ENCODE peak calls at places on chromosomes 5 and 9, in four cellular contexts. One of them, this sample, is unnamed.

GRCh38 chr9:79946718-79947117 is 375.0 kb downstream of the TLE4 start:
- DNase-seq in HepG2: no peak
- DNase-seq in A549: no peak
- DNase-seq in GM12878: no peak
- DNase-seq in this sample: no peak

GRCh38 chr5:173239233-173239593 is 4.2 kb upstream of the NKX2-5 start:
- DNase-seq in HepG2: no peak
- DNase-seq in A549: no peak
- DNase-seq in GM12878: no peak
- DNase-seq in this sample: no peak

GRCh38 chr5:108919591-108920326 is 172.1 kb downstream of the FER start:
- DNase-seq in HepG2: no peak
- DNase-seq in A549: no peak
- DNase-seq in GM12878: no peak
- DNase-seq in this sample: no peak

GRCh38 chr9:128115187-128116103 is 12.1 kb downstream of the PTGES2 start:
- DNase-seq in HepG2: peak; percentile 83
- DNase-seq in A549: no peak
- DNase-seq in GM12878: no peak
- DNase-seq in this sample: no peak

GRCh38 chr5:151870820-151871219 is 53.8 kb downstream of the GLRA1 start:
- DNase-seq in HepG2: no peak
- DNase-seq in A549: peak; percentile 32
- DNase-seq in GM12878: no peak
- DNase-seq in this sample: no peak

GRCh38 chr5:174532453-174533126 is 191.8 kb upstream of the MSX2 start:
- DNase-seq in HepG2: peak; percentile 21
- DNase-seq in A549: peak; percentile 94
- DNase-seq in GM12878: no peak
- DNase-seq in this sample: peak; percentile 48

GRCh38 chr9:33210006-33210715 is 29.8 kb upstream of the SPINK4 start:
- DNase-seq in HepG2: no peak
- DNase-seq in A549: no peak
- DNase-seq in GM12878: no peak
- DNase-seq in this sample: no peak

GRCh38 chr5:157271740-157272271 is 5.9 kb downstream of the CYFIP2 start:
- DNase-seq in HepG2: no peak
- DNase-seq in A549: no peak
- DNase-seq in GM12878: peak; percentile 93
- DNase-seq in this sample: no peak

GRCh38 chr9:107158321-107158720 is 124.8 kb upstream of the RAD23B start:
- DNase-seq in HepG2: peak; percentile 35
- DNase-seq in A549: peak; percentile 31
- DNase-seq in GM12878: no peak
- DNase-seq in this sample: peak; percentile 34

GRCh38 chr9:37311938-37312730 is 110.4 kb upstream of the GRHPR start:
- DNase-seq in HepG2: no peak
- DNase-seq in A549: no peak
- DNase-seq in GM12878: no peak
- DNase-seq in this sample: no peak

GRCh38 chr5:138733509-138733908 is 19.7 kb upstream of the CTNNA1 start:
- DNase-seq in HepG2: no peak
- DNase-seq in A549: no peak
- DNase-seq in GM12878: no peak
- DNase-seq in this sample: no peak

GRCh38 chr5:79486116-79486515 is 27.8 kb downstream of the HOMER1 start:
- DNase-seq in HepG2: no peak
- DNase-seq in A549: no peak
- DNase-seq in GM12878: no peak
- DNase-seq in this sample: no peak

GRCh38 chr5:170491479-170491878 is 12.3 kb upstream of the KCNIP1 start:
- DNase-seq in HepG2: no peak
- DNase-seq in A549: no peak
- DNase-seq in GM12878: no peak
- DNase-seq in this sample: no peak

GRCh38 chr9:124757589-124757988 is 13.5 kb downstream of the NR6A1 start:
- DNase-seq in HepG2: no peak
- DNase-seq in A549: no peak
- DNase-seq in GM12878: no peak
- DNase-seq in this sample: no peak

GRCh38 chr9:136982232-136983051 is at the start of gene LCNL1:
- DNase-seq in HepG2: no peak
- DNase-seq in A549: no peak
- DNase-seq in GM12878: no peak
- DNase-seq in this sample: no peak

GRCh38 chr9:127721391-127721821 is 5.5 kb downstream of the TTC16 start:
- DNase-seq in HepG2: no peak
- DNase-seq in A549: peak; percentile 87
- DNase-seq in GM12878: no peak
- DNase-seq in this sample: no peak

GRCh38 chr9:79145442-79145841 is 426.3 kb upstream of the TLE4 start:
- DNase-seq in HepG2: no peak
- DNase-seq in A549: no peak
- DNase-seq in GM12878: no peak
- DNase-seq in this sample: no peak

GRCh38 chr5:172370648-172371248 is 83.6 kb downstream of the SH3PXD2B start:
- DNase-seq in HepG2: peak; percentile 30
- DNase-seq in A549: peak; percentile 69
- DNase-seq in GM12878: no peak
- DNase-seq in this sample: no peak

GRCh38 chr5:177427919-177428573 is 1.6 kb downstream of the GRK6 start:
- DNase-seq in HepG2: no peak
- DNase-seq in A549: no peak
- DNase-seq in GM12878: no peak
- DNase-seq in this sample: no peak

GRCh38 chr5:173201636-173202265 is 33.3 kb downstream of the NKX2-5 start:
- DNase-seq in HepG2: peak; percentile 34
- DNase-seq in A549: peak; percentile 68
- DNase-seq in GM12878: no peak
- DNase-seq in this sample: no peak

GRCh38 chr9:89426389-89426961 is 71.4 kb downstream of the SEMA4D start:
- DNase-seq in HepG2: no peak
- DNase-seq in A549: no peak
- DNase-seq in GM12878: peak; percentile 96
- DNase-seq in this sample: no peak

GRCh38 chr9:87567566-87567965 is 69.9 kb downstream of the DAPK1 start:
- DNase-seq in HepG2: no peak
- DNase-seq in A549: no peak
- DNase-seq in GM12878: no peak
- DNase-seq in this sample: no peak

GRCh38 chr9:94156549-94157407 is 72.5 kb downstream of the PTPDC1 start:
- DNase-seq in HepG2: peak; percentile 80
- DNase-seq in A549: peak; percentile 83
- DNase-seq in GM12878: no peak
- DNase-seq in this sample: no peak

GRCh38 chr5:74919487-74919886 is 53.3 kb upstream of the FAM169A start:
- DNase-seq in HepG2: peak; percentile 60
- DNase-seq in A549: peak; percentile 65
- DNase-seq in GM12878: no peak
- DNase-seq in this sample: peak; percentile 69

GRCh38 chr5:174706997-174707548 is 17.3 kb upstream of the MSX2 start:
- DNase-seq in HepG2: no peak
- DNase-seq in A549: no peak
- DNase-seq in GM12878: no peak
- DNase-seq in this sample: no peak

GRCh38 chr5:98314262-98314661 is 459.2 kb upstream of the RGMB start:
- DNase-seq in HepG2: no peak
- DNase-seq in A549: no peak
- DNase-seq in GM12878: no peak
- DNase-seq in this sample: no peak

GRCh38 chr5:81303563-81303962 is 2.2 kb downstream of the ZCCHC9 start:
- DNase-seq in HepG2: peak; percentile 20
- DNase-seq in A549: no peak
- DNase-seq in GM12878: no peak
- DNase-seq in this sample: no peak

GRCh38 chr9:38179965-38180364 is 110.9 kb upstream of the SHB start:
- DNase-seq in HepG2: no peak
- DNase-seq in A549: no peak
- DNase-seq in GM12878: no peak
- DNase-seq in this sample: no peak

GRCh38 chr9:32942755-32943460 is 58.5 kb downstream of the APTX start:
- DNase-seq in HepG2: no peak
- DNase-seq in A549: no peak
- DNase-seq in GM12878: no peak
- DNase-seq in this sample: no peak

GRCh38 chr9:6910032-6910431 is 152.3 kb downstream of the KDM4C start:
- DNase-seq in HepG2: no peak
- DNase-seq in A549: peak; percentile 15
- DNase-seq in GM12878: no peak
- DNase-seq in this sample: peak; percentile 22

GRCh38 chr5:181204561-181205401 is at the start of gene TRIM7:
- DNase-seq in HepG2: no peak
- DNase-seq in A549: peak; percentile 82
- DNase-seq in GM12878: no peak
- DNase-seq in this sample: peak; percentile 72

GRCh38 chr9:109454601-109455155 is 43.4 kb downstream of the PTPN3 start:
- DNase-seq in HepG2: no peak
- DNase-seq in A549: no peak
- DNase-seq in GM12878: no peak
- DNase-seq in this sample: no peak

DNA sequence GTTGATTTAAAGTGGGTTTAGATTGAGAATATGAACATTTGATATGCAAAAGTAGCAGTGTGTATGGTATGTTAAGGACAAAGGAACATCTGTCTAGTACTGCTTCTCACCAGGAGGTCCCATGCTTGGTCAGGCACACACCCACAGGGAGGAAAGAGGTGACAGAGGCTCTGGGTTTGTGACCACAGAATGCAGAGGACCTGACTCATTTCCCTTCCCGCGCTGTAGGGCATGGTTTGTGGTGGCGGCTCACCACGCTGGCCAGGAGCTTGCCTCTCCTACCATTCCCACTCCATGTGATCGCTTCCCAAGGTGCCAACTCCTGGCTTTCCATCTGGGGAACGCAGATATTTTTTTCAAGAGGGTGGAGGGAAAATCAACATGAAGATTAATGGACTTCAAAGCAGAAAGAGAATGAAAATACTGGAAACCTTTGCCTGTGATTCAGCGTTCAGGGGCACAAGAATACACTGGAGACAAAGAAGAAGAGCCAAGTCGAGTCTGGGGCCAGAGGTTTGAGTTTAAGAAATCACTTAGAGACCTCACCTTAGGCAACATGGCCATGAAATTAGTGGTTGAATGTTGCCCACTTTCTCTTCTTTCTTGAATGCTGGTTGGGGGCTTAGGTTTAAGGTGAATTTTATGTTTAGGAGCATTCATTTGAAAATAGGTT is 477.8 kb downstream of the CCDC171 start:
- DNase-seq in HepG2: no peak
- DNase-seq in A549: peak; percentile 25
- DNase-seq in GM12878: peak; percentile 35
- DNase-seq in this sample: no peak
- TF ChIP-seq PBX3 in HepG2: no peak
- TF ChIP-seq PBX3 in A549: no peak
- TF ChIP-seq PBX3 in GM12878: no peak
- TF ChIP-seq PBX3 in this sample: peak; percentile 60

GRCh38 chr5:154765396-154765925 is 10.3 kb downstream of the LARP1 start:
- DNase-seq in HepG2: no peak
- DNase-seq in A549: no peak
- DNase-seq in GM12878: no peak
- DNase-seq in this sample: no peak
- TF ChIP-seq PBX3 in HepG2: no peak
- TF ChIP-seq PBX3 in A549: no peak
- TF ChIP-seq PBX3 in GM12878: no peak
- TF ChIP-seq PBX3 in this sample: no peak

DNA sequence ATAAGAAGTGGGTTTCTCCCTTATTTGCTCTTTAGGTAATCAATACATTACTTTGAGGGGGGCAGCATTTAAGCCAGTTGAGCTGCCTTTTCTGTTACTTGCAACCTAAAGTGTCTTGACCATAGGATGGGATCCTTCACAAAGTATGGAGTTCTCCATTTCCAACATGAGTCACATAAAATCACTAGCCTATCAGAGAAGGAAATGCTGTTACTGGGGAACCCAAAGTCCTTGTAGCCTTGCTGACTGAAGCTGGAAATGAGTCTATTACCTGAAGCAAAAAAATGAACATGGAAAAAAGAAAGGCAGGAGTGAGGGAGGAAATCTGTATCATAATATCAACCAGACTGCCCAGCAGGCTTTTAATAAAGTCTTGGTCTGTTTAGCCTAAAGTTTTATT is 42.8 kb upstream of the SLIT3 start:
- DNase-seq in HepG2: no peak
- DNase-seq in A549: no peak
- DNase-seq in GM12878: no peak
- DNase-seq in this sample: no peak
- TF ChIP-seq PBX3 in HepG2: no peak
- TF ChIP-seq PBX3 in A549: no peak
- TF ChIP-seq PBX3 in GM12878: no peak
- TF ChIP-seq PBX3 in this sample: no peak

GRCh38 chr5:67246108-67246507 is 49.5 kb upstream of the CD180 start:
- DNase-seq in HepG2: peak; percentile 49
- DNase-seq in A549: peak; percentile 71
- DNase-seq in GM12878: peak; percentile 19
- DNase-seq in this sample: peak; percentile 34
- TF ChIP-seq PBX3 in HepG2: no peak
- TF ChIP-seq PBX3 in A549: no peak
- TF ChIP-seq PBX3 in GM12878: no peak
- TF ChIP-seq PBX3 in this sample: no peak

GRCh38 chr5:87829214-87829551 is 416.5 kb upstream of the CCNH start:
- DNase-seq in HepG2: peak; percentile 19
- DNase-seq in A549: peak; percentile 14
- DNase-seq in GM12878: no peak
- DNase-seq in this sample: no peak
- TF ChIP-seq PBX3 in HepG2: no peak
- TF ChIP-seq PBX3 in A549: no peak
- TF ChIP-seq PBX3 in GM12878: no peak
- TF ChIP-seq PBX3 in this sample: no peak

DNA sequence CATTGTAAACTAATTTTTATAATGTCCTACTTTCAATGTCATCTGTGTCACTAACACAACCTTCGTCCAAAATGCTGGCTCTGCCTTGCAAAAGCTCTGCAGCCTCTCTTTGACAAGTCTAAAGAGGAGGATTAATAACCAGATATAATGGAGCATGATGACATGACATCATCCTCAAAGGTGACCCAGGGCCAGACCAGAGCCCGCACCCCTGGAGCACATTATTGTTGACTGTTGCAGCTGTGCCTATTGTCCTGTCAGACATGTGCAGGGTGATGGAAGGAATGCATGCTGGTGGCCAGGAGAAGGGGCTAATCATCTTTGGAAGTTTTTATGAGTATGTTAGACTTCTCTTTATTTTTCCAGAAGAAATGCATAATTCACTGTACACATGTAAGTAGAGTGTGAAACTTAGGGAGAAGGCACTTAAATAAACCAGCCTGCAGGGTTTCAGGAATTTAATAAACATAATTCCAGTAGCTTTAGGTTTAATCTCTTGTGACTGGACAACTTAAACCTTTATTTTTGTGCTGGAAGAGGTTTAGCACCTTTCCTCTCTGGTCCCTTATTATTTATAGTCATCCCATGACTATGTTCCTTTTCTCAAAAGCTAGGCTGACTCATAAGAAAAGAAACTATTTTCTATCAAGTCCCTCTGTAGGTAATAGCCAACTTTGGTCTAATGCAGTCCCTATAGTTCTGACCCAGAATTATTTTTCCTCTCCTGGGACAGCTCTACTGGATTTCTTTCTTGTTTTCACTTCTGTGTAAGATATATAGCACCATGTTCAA is 589.1 kb downstream of the NR2F1-AS1 start:
- DNase-seq in HepG2: no peak
- DNase-seq in A549: no peak
- DNase-seq in GM12878: no peak
- DNase-seq in this sample: peak; percentile 15
- TF ChIP-seq PBX3 in HepG2: no peak
- TF ChIP-seq PBX3 in A549: no peak
- TF ChIP-seq PBX3 in GM12878: no peak
- TF ChIP-seq PBX3 in this sample: no peak

GRCh38 chr5:54944364-54944763 is 41.0 kb downstream of the ESM1 start:
- DNase-seq in HepG2: no peak
- DNase-seq in A549: peak; percentile 19
- DNase-seq in GM12878: no peak
- DNase-seq in this sample: peak; percentile 22
- TF ChIP-seq PBX3 in HepG2: no peak
- TF ChIP-seq PBX3 in A549: no peak
- TF ChIP-seq PBX3 in GM12878: no peak
- TF ChIP-seq PBX3 in this sample: no peak